ENCODE peak calls at places on chromosome 22, in five cellular contexts. S, Q, M, C and H are unnamed samples.

GRCh38 chr22:39661842-39662676 is 91.5 kb downstream of the CACNA1I start:
- DNase-seq in S (no peak), Q (peak; percentile 98), M (no peak), C (no peak), H (peak; percentile 98)

GRCh38 chr22:44755956-44756361 is 3.6 kb downstream of the ARHGAP8 start:
- DNase-seq in S (no peak), Q (peak; percentile 57), M (no peak), C (no peak), H (no peak)

GRCh38 chr22:29195118-29195963 is 10.4 kb upstream of the EMID1 start:
- DNase-seq in S (no peak), Q (no peak), M (peak; percentile 13), C (no peak), H (no peak)

GRCh38 chr22:38843201-38843715 is 570 bp downstream of the NPTXR start:
- DNase-seq in S (peak; percentile 56), Q (peak; percentile 52), M (peak; percentile 80), C (peak; percentile 81), H (peak; percentile 47)

GRCh38 chr22:50516068-50516467 is 8.0 kb downstream of the NCAPH2 start:
- DNase-seq in S (no peak), Q (no peak), M (no peak), C (no peak), H (no peak)

GRCh38 chr22:41687901-41688364 is 734 bp downstream of the SNU13 start:
- DNase-seq in S (no peak), Q (no peak), M (peak; percentile 59), C (peak; percentile 22), H (no peak)

GRCh38 chr22:38758276-38758945 is 2.6 kb upstream of the SUN2 start:
- DNase-seq in S (no peak), Q (no peak), M (no peak), C (no peak), H (no peak)

GRCh38 chr22:38272373-38273134 is at the start of gene TMEM184B:
- DNase-seq in S (peak; percentile 82), Q (peak; percentile 66), M (peak; percentile 66), C (peak; percentile 58), H (no peak)

GRCh38 chr22:19825016-19825339 is 29.7 kb downstream of the GNB1L start:
- DNase-seq in S (no peak), Q (no peak), M (no peak), C (no peak), H (peak; percentile 42)

GRCh38 chr22:49728566-49729271 is 99.0 kb downstream of the BRD1 start:
- DNase-seq in S (no peak), Q (no peak), M (no peak), C (no peak), H (no peak)

GRCh38 chr22:28016781-28017557 is 97.9 kb upstream of the PITPNB start:
- DNase-seq in S (no peak), Q (no peak), M (no peak), C (no peak), H (no peak)

GRCh38 chr22:37335819-37336199 is 53.5 kb downstream of the CYTH4 start:
- DNase-seq in S (no peak), Q (no peak), M (no peak), C (no peak), H (no peak)

GRCh38 chr22:50498322-50498861 is 9.1 kb downstream of the LMF2 start:
- DNase-seq in S (peak; percentile 59), Q (peak; percentile 82), M (peak; percentile 56), C (peak; percentile 51), H (peak; percentile 87)

GRCh38 chr22:28369849-28370248 is 309.8 kb downstream of the TTC28 start:
- DNase-seq in S (no peak), Q (no peak), M (no peak), C (no peak), H (no peak)

GRCh38 chr22:20919718-20920117 is 2.5 kb downstream of the CRKL start:
- DNase-seq in S (no peak), Q (no peak), M (peak; percentile 18), C (no peak), H (no peak)

GRCh38 chr22:36385491-36386350 is 2.0 kb downstream of the MYH9 start:
- DNase-seq in S (no peak), Q (no peak), M (peak; percentile 70), C (no peak), H (no peak)

DNA sequence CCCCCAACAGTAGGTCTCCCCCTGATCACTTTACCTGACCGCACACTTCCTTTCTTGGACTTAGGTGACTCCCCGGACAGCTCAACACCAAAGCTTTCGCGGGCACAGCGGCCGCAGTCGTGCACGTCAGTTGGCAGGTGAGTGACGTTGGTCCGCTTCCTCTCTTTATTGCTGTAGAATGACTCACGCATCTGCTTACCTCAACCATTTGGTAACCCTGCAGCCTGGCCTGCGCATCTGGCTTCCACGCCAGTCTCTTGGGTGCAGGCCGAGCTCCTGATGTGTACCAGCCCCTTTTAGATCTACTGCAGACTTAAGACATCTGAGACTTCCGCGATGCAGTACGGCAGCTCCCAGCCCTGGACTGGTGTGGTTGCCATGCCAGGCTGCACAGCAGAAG is 12.4 kb upstream of the TRMU start:
- DNase-seq in S (no peak), Q (no peak), M (no peak), C (no peak), H (no peak)
- H2BK5ac ChIP-seq in S (no peak overlapping the region), Q (no peak overlapping the region), M (no peak overlapping the region), C (no peak overlapping the region), H (no peak overlapping the region)

DNA sequence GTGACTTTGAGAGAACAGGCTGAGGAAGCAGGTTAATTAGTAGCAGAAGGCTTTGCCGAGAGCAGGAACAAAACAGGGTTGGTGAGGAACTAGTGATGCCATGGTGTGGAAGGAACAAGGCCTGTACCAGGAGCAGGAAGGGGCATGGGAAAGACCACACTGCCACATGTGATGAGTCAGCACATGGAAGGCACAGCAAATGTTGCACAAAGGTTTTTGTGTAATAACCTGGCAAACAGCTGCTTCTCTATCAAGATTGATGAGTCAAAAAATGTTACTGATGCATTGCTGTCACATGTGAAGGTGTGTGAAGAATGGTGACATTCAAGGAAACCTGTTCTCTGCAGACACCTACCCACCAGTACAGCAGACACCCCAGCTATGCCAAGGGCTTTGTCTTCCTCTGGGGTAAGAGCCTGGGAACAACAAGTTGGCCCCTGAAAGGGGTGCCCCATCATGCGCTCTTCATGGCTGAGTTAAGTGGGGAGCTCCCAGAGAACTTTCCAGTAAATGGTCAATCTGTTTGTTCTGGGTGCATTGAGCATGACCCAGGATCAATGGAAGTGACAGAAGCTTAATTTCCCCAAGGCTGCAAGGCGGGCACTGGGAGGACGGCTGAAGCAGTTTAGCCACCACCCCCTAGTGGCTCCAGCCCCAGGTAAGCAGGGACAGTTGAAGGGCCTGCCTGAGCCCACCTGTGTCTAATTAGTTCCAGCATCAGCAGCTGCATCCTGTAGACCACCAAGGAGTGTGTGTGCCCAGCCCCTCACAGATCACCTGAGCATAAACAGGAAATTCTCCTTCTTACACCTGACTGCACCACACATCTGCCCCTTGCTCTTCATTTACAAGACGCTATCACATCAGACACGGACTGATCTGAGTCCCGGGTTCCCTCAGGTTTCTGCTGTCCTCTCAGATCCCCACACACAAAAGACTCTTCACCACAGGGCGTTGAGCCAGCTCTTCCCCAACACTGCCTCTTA is 47.6 kb downstream of the GGTLC2 start:
- DNase-seq in S (no peak), Q (no peak), M (no peak), C (no peak), H (no peak)
- H3K27ac ChIP-seq in S (no peak overlapping the region), Q (no peak overlapping the region), M (no peak overlapping the region), C (no peak overlapping the region), H (no peak overlapping the region)

GRCh38 chr22:40671796-40672360 is 7.4 kb upstream of the MCHR1 start:
- DNase-seq in S (no peak), Q (no peak), M (no peak), C (no peak), H (no peak)

GRCh38 chr22:40671369-40671768 is 7.9 kb upstream of the MCHR1 start:
- DNase-seq in S (no peak), Q (no peak), M (no peak), C (no peak), H (no peak)

GRCh38 chr22:40670058-40670457 is 9.2 kb upstream of the MCHR1 start:
- DNase-seq in S (no peak), Q (no peak), M (no peak), C (no peak), H (no peak)

GRCh38 chr22:40666151-40666848 is 13.0 kb upstream of the MCHR1 start:
- DNase-seq in S (no peak), Q (no peak), M (no peak), C (peak; percentile 53), H (no peak)

DNA sequence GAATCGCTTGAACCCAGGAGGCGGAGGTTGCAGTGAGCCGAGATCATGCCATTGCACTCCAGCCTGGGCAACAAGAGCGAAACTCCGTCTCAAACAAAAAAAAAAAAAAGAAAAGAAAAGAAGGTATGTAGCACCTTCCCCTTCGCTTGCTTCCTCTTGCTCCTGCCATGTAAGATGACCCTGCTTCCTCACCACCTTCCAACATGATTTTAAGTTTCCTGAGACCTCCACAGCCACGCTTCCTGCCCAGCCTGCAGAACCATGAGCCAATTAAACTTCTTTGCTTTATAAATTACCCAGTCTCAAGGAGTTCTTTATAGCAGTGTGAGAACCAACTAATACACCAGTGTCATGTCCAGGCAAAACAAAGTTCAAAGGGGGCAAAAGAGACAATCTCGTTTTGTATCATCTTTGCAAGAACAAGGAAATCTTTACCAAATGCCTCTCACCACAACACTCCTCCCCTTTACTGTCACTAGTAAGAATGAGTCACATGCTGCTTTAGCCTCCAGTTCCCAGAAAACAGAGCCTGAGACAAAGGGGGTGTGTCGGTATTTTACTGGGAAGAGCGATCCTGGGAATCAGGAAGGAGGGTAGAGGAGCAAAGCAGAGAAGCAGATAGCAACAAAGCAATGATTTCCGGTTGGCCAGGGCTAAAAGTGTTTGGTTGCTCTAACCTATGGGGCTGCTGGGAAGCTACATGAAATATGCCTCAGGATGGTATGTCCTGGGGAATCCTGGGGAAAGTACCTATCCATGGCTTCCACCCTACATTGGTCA is 10.5 kb upstream of the MCHR1 start:
- DNase-seq in S (no peak), Q (no peak), M (peak; percentile 95), C (peak; percentile 89), H (no peak)
- H2BK120ac ChIP-seq in S (no peak overlapping the region), Q (peak overlapping the region; percentile 16), M (no peak overlapping the region), C (no peak overlapping the region), H (no peak overlapping the region)

DNA sequence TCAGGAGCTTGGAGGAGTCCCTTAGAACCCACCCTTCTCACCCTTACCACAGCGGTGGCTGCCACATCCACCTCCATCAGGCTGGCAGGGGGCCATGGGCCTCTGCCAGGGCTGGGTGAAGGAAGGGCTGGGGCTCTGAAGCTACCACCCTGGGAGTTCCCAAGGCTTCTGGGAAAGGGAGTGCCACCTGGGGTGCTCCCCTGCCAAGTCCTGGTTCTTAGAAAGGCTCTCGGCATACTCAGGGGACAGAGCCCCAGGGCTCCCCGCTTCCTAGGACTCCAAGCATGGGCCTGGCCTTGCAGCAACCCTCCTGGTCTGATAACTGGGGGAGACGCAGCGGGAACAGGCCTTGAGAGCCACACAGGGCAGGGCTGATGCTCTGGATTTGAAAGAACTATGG is 438 bp upstream of the PLA2G3 start:
- DNase-seq in S (no peak), Q (no peak), M (no peak), C (no peak), H (no peak)
- H2BK5ac ChIP-seq in S (peak overlapping the region; percentile 91), Q (no peak overlapping the region), M (no peak overlapping the region), C (no peak overlapping the region), H (peak overlapping the region; percentile 92)